ENCODE peak calls at places on chromosomes 11 and 22, in four cellular contexts. P is coronary artery; F is Kasumi-1; Y is CD4-positive, alpha-beta memory T cell. E is an unnamed sample.

GRCh38 chr11:82890941-82891340 is 9.3 kb downstream of the PRCP start:
- DNase-seq in P (no peak), F (peak; percentile 38), Y (no peak), E (no peak)

GRCh38 chr11:67354314-67355022 is 1.1 kb upstream of the POLD4 start:
- DNase-seq in Y (no peak), P (peak; percentile 97), F (no peak), E (no peak)

GRCh38 chr11:75311858-75312288 is 39.6 kb downstream of the ARRB1 start:
- DNase-seq in F (no peak), Y (no peak), P (peak; percentile 86), E (peak; percentile 90)

GRCh38 chr11:13923716-13924650 is 38.5 kb upstream of the SPON1 start:
- DNase-seq in Y (peak; percentile 37), F (peak; percentile 26), P (no peak), E (no peak)

GRCh38 chr11:12157241-12157661 is 46.9 kb downstream of the MICAL2 start:
- DNase-seq in P (peak; percentile 65), F (peak; percentile 72), Y (no peak), E (no peak)

GRCh38 chr22:26401726-26402125 is 27.3 kb upstream of the ASPHD2 start:
- DNase-seq in P (no peak), F (no peak), Y (no peak), E (no peak)

GRCh38 chr11:93268287-93269040 is 62.1 kb upstream of the DEUP1 start:
- DNase-seq in P (no peak), F (no peak), Y (no peak), E (no peak)

GRCh38 chr11:18700872-18701271 is 2.3 kb downstream of the TMEM86A start:
- DNase-seq in P (no peak), Y (no peak), F (no peak), E (no peak)

GRCh38 chr11:95074806-95075563 is 8.3 kb downstream of the SRSF8 start:
- DNase-seq in F (no peak), Y (no peak), P (no peak), E (peak; percentile 76)

GRCh38 chr11:74541466-74541865 is 47.9 kb upstream of the LIPT2 start:
- DNase-seq in Y (no peak), F (no peak), P (no peak), E (no peak)

GRCh38 chr22:32005453-32005852 is 37.6 kb upstream of the SLC5A1 start:
- DNase-seq in P (no peak), Y (no peak), F (no peak), E (no peak)

GRCh38 chr11:74437441-74437840 is 29.9 kb downstream of the KCNE3 start:
- DNase-seq in F (no peak), Y (no peak), P (no peak), E (no peak)

GRCh38 chr11:64998690-64999431 is 2.1 kb upstream of the BATF2 start:
- DNase-seq in F (no peak), Y (no peak), P (no peak), E (no peak)

GRCh38 chr22:36201630-36202312 is at the start of gene APOL4:
- DNase-seq in F (no peak), Y (no peak), P (no peak), E (peak; percentile 92)

GRCh38 chr11:28981331-28981865 is 873.2 kb downstream of the METTL15 start:
- DNase-seq in Y (no peak), P (no peak), F (no peak), E (no peak)

GRCh38 chr11:130315354-130315970 is 745 bp upstream of the ZBTB44 start:
- DNase-seq in P (peak; percentile 73), Y (peak; percentile 59), F (peak; percentile 48), E (peak; percentile 67)

GRCh38 chr11:3106736-3107524 is 49.7 kb upstream of the CARS1 start:
- DNase-seq in P (peak; percentile 63), Y (no peak), F (no peak), E (no peak)

GRCh38 chr22:42294034-42294985 is 23.9 kb upstream of the TCF20 start:
- DNase-seq in P (no peak), Y (peak; percentile 52), F (peak; percentile 29), E (no peak)

GRCh38 chr11:17479284-17480214 is 2.9 kb upstream of the ABCC8 start:
- DNase-seq in Y (no peak), F (no peak), P (no peak), E (no peak)

GRCh38 chr11:30821438-30821965 is 235.3 kb upstream of the MPPED2 start:
- DNase-seq in Y (no peak), F (no peak), P (no peak), E (no peak)

GRCh38 chr11:75330279-75330678 is 21.2 kb downstream of the ARRB1 start:
- DNase-seq in F (no peak), Y (no peak), P (no peak), E (no peak)

GRCh38 chr11:77111277-77111676 is 8.6 kb downstream of the OMP start:
- DNase-seq in Y (no peak), P (no peak), F (no peak), E (no peak)

GRCh38 chr22:35135165-35135564 is 69.2 kb downstream of the ISX start:
- DNase-seq in P (no peak), Y (no peak), F (no peak), E (no peak)

GRCh38 chr11:8168485-8169257 is at the start of gene RIC3:
- DNase-seq in Y (peak; percentile 38), P (no peak), F (no peak), E (no peak)

GRCh38 chr11:2518983-2519340 is 74.2 kb downstream of the KCNQ1 start:
- DNase-seq in F (no peak), Y (no peak), P (peak; percentile 62), E (peak; percentile 76)

GRCh38 chr11:2775083-2775625 is 75.4 kb upstream of the KCNQ1OT1 start:
- DNase-seq in F (no peak), P (peak; percentile 46), Y (no peak), E (peak; percentile 50)

GRCh38 chr11:77084581-77085191 is 17.9 kb downstream of the CAPN5 start:
- DNase-seq in Y (no peak), F (no peak), P (no peak), E (peak; percentile 74)

GRCh38 chr22:39212721-39213376 is 31.9 kb downstream of the PDGFB start:
- DNase-seq in F (peak; percentile 10), P (peak; percentile 47), Y (no peak), E (peak; percentile 43)

GRCh38 chr11:36775157-36775556 is 177.1 kb upstream of the RAG2 start:
- DNase-seq in F (no peak), P (no peak), Y (no peak), E (no peak)

GRCh38 chr11:48003926-48004325 is 23.6 kb downstream of the PTPRJ start:
- DNase-seq in P (no peak), F (no peak), Y (no peak), E (no peak)

GRCh38 chr22:49518436-49518970 is 309.2 kb downstream of the BRD1 start:
- DNase-seq in F (no peak), P (no peak), Y (no peak), E (no peak)

GRCh38 chr11:1014276-1014675 is 22.2 kb downstream of the MUC6 start:
- DNase-seq in Y (no peak), P (no peak), F (no peak), E (no peak)

GRCh38 chr11:71066311-71066710 is 186.1 kb downstream of the SHANK2 start:
- DNase-seq in P (no peak), F (no peak), Y (no peak), E (no peak)

GRCh38 chr11:75532200-75532972 is 6.6 kb upstream of the GDPD5 start:
- DNase-seq in F (peak; percentile 69), P (no peak), Y (peak; percentile 83), E (no peak)

GRCh38 chr11:1073851-1074243 is 827 bp upstream of the MUC2 start:
- DNase-seq in F (no peak), P (no peak), Y (no peak), E (no peak)

GRCh38 chr11:17257200-17257599 is 19.3 kb upstream of the NUCB2 start:
- DNase-seq in F (no peak), Y (no peak), P (no peak), E (no peak)

GRCh38 chr22:36088292-36088691 is 59.7 kb upstream of the RBFOX2 start:
- DNase-seq in F (no peak), Y (no peak), P (no peak), E (no peak)

GRCh38 chr22:42844756-42845155 is 12.3 kb downstream of the ARFGAP3 start:
- DNase-seq in P (no peak), Y (no peak), F (no peak), E (no peak)

GRCh38 chr22:39530692-39531331 is 1.7 kb downstream of the RPS19BP1 start:
- DNase-seq in P (no peak), Y (peak; percentile 47), F (peak; percentile 82), E (no peak)

GRCh38 chr11:115111066-115111465 is 393.1 kb downstream of the CADM1 start:
- DNase-seq in P (no peak), F (no peak), Y (no peak), E (no peak)